ENCODE peak calls at places on chromosomes 7 and 10, in seven cellular contexts. One of them, this sample, is unnamed.

GRCh38 chr10:120005408-120006280 is 113.1 kb downstream of the SEC23IP start:
- DNase-seq in colonic mucosa: no peak
- DNase-seq in cardiac muscle cell: no peak
- DNase-seq in fibroblast of mammary gland: no peak
- DNase-seq in mesothelial cell of epicardium: no peak
- DNase-seq in AG09309: no peak
- DNase-seq in mammary epithelial cell: no peak
- DNase-seq in this sample: no peak

GRCh38 chr10:71326464-71326881 is 7.4 kb downstream of the SLC29A3 start:
- DNase-seq in colonic mucosa: peak
- DNase-seq in cardiac muscle cell: no peak
- DNase-seq in fibroblast of mammary gland: no peak
- DNase-seq in mesothelial cell of epicardium: no peak
- DNase-seq in AG09309: no peak
- DNase-seq in mammary epithelial cell: no peak
- DNase-seq in this sample: no peak

GRCh38 chr10:7408003-7408493 is 2.8 kb downstream of the SFMBT2 start:
- DNase-seq in colonic mucosa: peak
- DNase-seq in cardiac muscle cell: peak
- DNase-seq in fibroblast of mammary gland: peak
- DNase-seq in mesothelial cell of epicardium: no peak
- DNase-seq in AG09309: no peak
- DNase-seq in mammary epithelial cell: no peak
- DNase-seq in this sample: no peak

GRCh38 chr7:132049462-132050304 is 493.3 kb upstream of the PODXL start:
- DNase-seq in colonic mucosa: peak
- DNase-seq in cardiac muscle cell: peak
- DNase-seq in fibroblast of mammary gland: peak
- DNase-seq in mesothelial cell of epicardium: no peak
- DNase-seq in AG09309: no peak
- DNase-seq in mammary epithelial cell: no peak
- DNase-seq in this sample: no peak

GRCh38 chr7:52838981-52839411 is 196.4 kb upstream of the POM121L12 start:
- DNase-seq in colonic mucosa: no peak
- DNase-seq in cardiac muscle cell: no peak
- DNase-seq in fibroblast of mammary gland: no peak
- DNase-seq in mesothelial cell of epicardium: no peak
- DNase-seq in AG09309: no peak
- DNase-seq in mammary epithelial cell: no peak
- DNase-seq in this sample: peak

GRCh38 chr10:46523119-46523880 is 33.2 kb downstream of the GPRIN2 start:
- DNase-seq in colonic mucosa: peak
- DNase-seq in cardiac muscle cell: no peak
- DNase-seq in fibroblast of mammary gland: no peak
- DNase-seq in mesothelial cell of epicardium: peak
- DNase-seq in AG09309: no peak
- DNase-seq in mammary epithelial cell: peak
- DNase-seq in this sample: no peak

GRCh38 chr7:28823582-28823981 is 134.5 kb downstream of the TRIL start:
- DNase-seq in colonic mucosa: no peak
- DNase-seq in cardiac muscle cell: no peak
- DNase-seq in fibroblast of mammary gland: no peak
- DNase-seq in mesothelial cell of epicardium: no peak
- DNase-seq in AG09309: no peak
- DNase-seq in mammary epithelial cell: no peak
- DNase-seq in this sample: no peak

GRCh38 chr10:44982114-44982460 is 3.5 kb upstream of the DEPP1 start:
- DNase-seq in colonic mucosa: no peak
- DNase-seq in cardiac muscle cell: no peak
- DNase-seq in fibroblast of mammary gland: peak
- DNase-seq in mesothelial cell of epicardium: no peak
- DNase-seq in AG09309: no peak
- DNase-seq in mammary epithelial cell: peak
- DNase-seq in this sample: no peak

GRCh38 chr10:103416436-103417147 is 20.2 kb downstream of the PDCD11 start:
- DNase-seq in colonic mucosa: peak
- DNase-seq in cardiac muscle cell: peak
- DNase-seq in fibroblast of mammary gland: peak
- DNase-seq in mesothelial cell of epicardium: no peak
- DNase-seq in AG09309: peak
- DNase-seq in mammary epithelial cell: peak
- DNase-seq in this sample: no peak

GRCh38 chr7:1678571-1679325 is 8.7 kb downstream of the ELFN1 start:
- DNase-seq in colonic mucosa: no peak
- DNase-seq in cardiac muscle cell: no peak
- DNase-seq in fibroblast of mammary gland: no peak
- DNase-seq in mesothelial cell of epicardium: no peak
- DNase-seq in AG09309: no peak
- DNase-seq in mammary epithelial cell: no peak
- DNase-seq in this sample: no peak

DNA sequence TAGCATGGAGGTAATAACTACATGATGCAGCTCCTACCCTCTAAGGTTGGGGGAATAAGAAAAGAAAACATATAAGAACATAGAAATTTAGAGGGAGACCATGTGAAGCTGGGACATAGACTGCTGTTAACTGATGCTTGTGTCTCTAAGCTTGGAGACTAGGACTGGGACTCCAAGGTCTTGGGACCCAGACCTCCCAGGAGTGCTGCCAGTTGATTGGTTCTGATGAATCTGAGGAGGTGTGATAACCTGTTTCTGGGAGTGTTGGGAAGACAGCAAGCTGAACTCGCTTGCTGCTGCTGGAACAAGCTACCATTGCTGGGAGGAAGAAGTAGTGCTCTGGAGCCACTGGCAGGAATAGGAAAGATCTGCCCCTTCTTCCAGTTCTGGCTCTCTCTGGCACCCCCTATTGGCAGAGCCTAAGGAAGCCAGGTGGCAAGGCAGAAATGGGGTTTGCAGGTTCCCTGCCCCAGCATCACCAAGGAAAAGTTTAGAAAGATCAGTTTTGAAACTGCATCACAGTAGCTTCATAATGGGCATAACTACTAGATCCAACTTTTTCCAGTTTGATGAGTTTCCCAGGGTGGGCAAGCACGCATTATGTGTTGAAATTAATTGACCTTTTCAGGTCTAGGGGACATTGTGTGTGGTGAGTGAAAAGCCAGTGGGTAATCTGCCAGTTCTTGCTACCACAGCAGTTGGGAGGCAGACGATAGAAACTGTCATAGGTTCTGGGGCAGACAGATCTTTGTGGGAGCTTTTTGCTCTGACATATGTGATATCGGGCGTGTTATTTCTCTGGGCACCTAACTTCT is 140.7 kb downstream of the SND1 start:
- DNase-seq in colonic mucosa: peak
- DNase-seq in cardiac muscle cell: peak
- DNase-seq in fibroblast of mammary gland: peak
- DNase-seq in mesothelial cell of epicardium: no peak
- DNase-seq in AG09309: no peak
- DNase-seq in mammary epithelial cell: no peak
- DNase-seq in this sample: no peak
- TF ChIP-seq CTCF in colonic mucosa: peak
- TF ChIP-seq CTCF in cardiac muscle cell: peak
- TF ChIP-seq CTCF in fibroblast of mammary gland: peak
- TF ChIP-seq CTCF in mesothelial cell of epicardium: peak
- TF ChIP-seq CTCF in AG09309: peak
- TF ChIP-seq CTCF in mammary epithelial cell: peak
- TF ChIP-seq CTCF in this sample: peak

GRCh38 chr10:27724287-27724686 is 21.3 kb downstream of the MKX start:
- DNase-seq in colonic mucosa: no peak
- DNase-seq in cardiac muscle cell: peak
- DNase-seq in fibroblast of mammary gland: peak
- DNase-seq in mesothelial cell of epicardium: no peak
- DNase-seq in AG09309: no peak
- DNase-seq in mammary epithelial cell: no peak
- DNase-seq in this sample: no peak
- TF ChIP-seq CTCF in colonic mucosa: no peak
- TF ChIP-seq CTCF in cardiac muscle cell: peak
- TF ChIP-seq CTCF in fibroblast of mammary gland: peak
- TF ChIP-seq CTCF in mesothelial cell of epicardium: no peak
- TF ChIP-seq CTCF in AG09309: peak
- TF ChIP-seq CTCF in mammary epithelial cell: peak
- TF ChIP-seq CTCF in this sample: peak

GRCh38 chr7:31487071-31487470 is 26.8 kb upstream of the ITPRID1 start:
- DNase-seq in colonic mucosa: no peak
- DNase-seq in cardiac muscle cell: no peak
- DNase-seq in fibroblast of mammary gland: no peak
- DNase-seq in mesothelial cell of epicardium: no peak
- DNase-seq in AG09309: no peak
- DNase-seq in mammary epithelial cell: no peak
- DNase-seq in this sample: no peak

GRCh38 chr7:31487476-31487875 is 26.4 kb upstream of the ITPRID1 start:
- DNase-seq in colonic mucosa: no peak
- DNase-seq in cardiac muscle cell: no peak
- DNase-seq in fibroblast of mammary gland: no peak
- DNase-seq in mesothelial cell of epicardium: no peak
- DNase-seq in AG09309: no peak
- DNase-seq in mammary epithelial cell: peak
- DNase-seq in this sample: no peak

GRCh38 chr7:31493714-31494181 is 20.1 kb upstream of the ITPRID1 start:
- DNase-seq in colonic mucosa: peak
- DNase-seq in cardiac muscle cell: no peak
- DNase-seq in fibroblast of mammary gland: no peak
- DNase-seq in mesothelial cell of epicardium: no peak
- DNase-seq in AG09309: no peak
- DNase-seq in mammary epithelial cell: peak
- DNase-seq in this sample: no peak

GRCh38 chr7:31492086-31492485 is 21.8 kb upstream of the ITPRID1 start:
- DNase-seq in colonic mucosa: no peak
- DNase-seq in cardiac muscle cell: no peak
- DNase-seq in fibroblast of mammary gland: no peak
- DNase-seq in mesothelial cell of epicardium: no peak
- DNase-seq in AG09309: no peak
- DNase-seq in mammary epithelial cell: no peak
- DNase-seq in this sample: no peak

GRCh38 chr7:31488562-31489203 is 25.2 kb upstream of the ITPRID1 start:
- DNase-seq in colonic mucosa: peak
- DNase-seq in cardiac muscle cell: peak
- DNase-seq in fibroblast of mammary gland: peak
- DNase-seq in mesothelial cell of epicardium: no peak
- DNase-seq in AG09309: no peak
- DNase-seq in mammary epithelial cell: peak
- DNase-seq in this sample: peak
- TF ChIP-seq CTCF in colonic mucosa: peak
- TF ChIP-seq CTCF in cardiac muscle cell: peak
- TF ChIP-seq CTCF in fibroblast of mammary gland: peak
- TF ChIP-seq CTCF in mesothelial cell of epicardium: peak
- TF ChIP-seq CTCF in AG09309: no peak
- TF ChIP-seq CTCF in mammary epithelial cell: peak
- TF ChIP-seq CTCF in this sample: peak

GRCh38 chr10:79327090-79327457 is 20.2 kb upstream of the PPIF start:
- DNase-seq in colonic mucosa: no peak
- DNase-seq in cardiac muscle cell: no peak
- DNase-seq in fibroblast of mammary gland: no peak
- DNase-seq in mesothelial cell of epicardium: no peak
- DNase-seq in AG09309: no peak
- DNase-seq in mammary epithelial cell: no peak
- DNase-seq in this sample: no peak
- TF ChIP-seq CTCF in colonic mucosa: no peak
- TF ChIP-seq CTCF in cardiac muscle cell: no peak
- TF ChIP-seq CTCF in fibroblast of mammary gland: no peak
- TF ChIP-seq CTCF in mesothelial cell of epicardium: no peak
- TF ChIP-seq CTCF in AG09309: no peak
- TF ChIP-seq CTCF in mammary epithelial cell: no peak
- TF ChIP-seq CTCF in this sample: no peak

GRCh38 chr7:21722371-21722770 is 179.5 kb downstream of the DNAH11 start:
- DNase-seq in colonic mucosa: no peak
- DNase-seq in cardiac muscle cell: no peak
- DNase-seq in fibroblast of mammary gland: no peak
- DNase-seq in mesothelial cell of epicardium: no peak
- DNase-seq in AG09309: no peak
- DNase-seq in mammary epithelial cell: no peak
- DNase-seq in this sample: no peak
- TF ChIP-seq CTCF in colonic mucosa: no peak
- TF ChIP-seq CTCF in cardiac muscle cell: no peak
- TF ChIP-seq CTCF in fibroblast of mammary gland: no peak
- TF ChIP-seq CTCF in mesothelial cell of epicardium: peak
- TF ChIP-seq CTCF in AG09309: no peak
- TF ChIP-seq CTCF in mammary epithelial cell: peak
- TF ChIP-seq CTCF in this sample: peak

This sample was measured in epithelial cell of proximal tubule.